ENCODE peak calls at places on chromosomes 12 and 14, in five cellular contexts. T is spleen, G is GM12878, K is Peyer's patch, N is tibial nerve. F is an unnamed sample. For H3K27me3, the result is how much of the 10 kb centered on the place peaks cover.

GRCh38 chr12:83985068-83985467 is 927.5 kb downstream of the SLC6A15 start:
- DNase-seq in T (no peak), G (no peak), K (no peak), N (no peak), F (no peak)

GRCh38 chr12:75977952-75978671 is 53.5 kb downstream of the PHLDA1 start:
- DNase-seq in T (no peak), G (peak), K (peak), N (peak), F (no peak)

GRCh38 chr12:75323663-75324062 is 6.5 kb downstream of the CAPS2 start:
- DNase-seq in T (no peak), G (no peak), K (no peak), N (no peak), F (no peak)

GRCh38 chr14:65100905-65101541 is 1.3 kb downstream of the MAX start:
- DNase-seq in T (no peak), G (no peak), K (no peak), N (no peak), F (no peak)

GRCh38 chr12:112111931-112112330 is 3.3 kb upstream of the NAA25 start:
- DNase-seq in T (no peak), G (no peak), K (no peak), N (no peak), F (no peak)

GRCh38 chr12:104190641-104191176 is 24.9 kb upstream of the TXNRD1 start:
- DNase-seq in T (no peak), G (no peak), K (no peak), N (no peak), F (no peak)

GRCh38 chr14:92386165-92386564 is 63.2 kb downstream of the SLC24A4 start:
- DNase-seq in T (no peak), G (no peak), K (no peak), N (no peak), F (no peak)

GRCh38 chr14:68753696-68754095 is 39.2 kb downstream of the ZFP36L1 start:
- DNase-seq in T (no peak), G (no peak), K (no peak), N (no peak), F (no peak)

GRCh38 chr14:83561261-83561660 is 1968.7 kb upstream of the FLRT2 start:
- DNase-seq in T (no peak), G (no peak), K (no peak), N (no peak), F (no peak)

GRCh38 chr12:109518820-109519665 is 41.6 kb downstream of the UBE3B start:
- DNase-seq in T (peak), G (no peak), K (peak), N (peak), F (peak)

GRCh38 chr12:77847665-77848431 is 17.2 kb downstream of the NAV3 start:
- DNase-seq in T (no peak), G (peak), K (no peak), N (no peak), F (no peak)

GRCh38 chr14:68518910-68519686 is 273.8 kb downstream of the ZFP36L1 start:
- DNase-seq in T (no peak), G (no peak), K (no peak), N (no peak), F (no peak)

GRCh38 chr12:39764944-39765560 is 145.4 kb upstream of the ABCD2 start:
- DNase-seq in T (no peak), G (no peak), K (no peak), N (no peak), F (peak)

GRCh38 chr14:66045572-66046021 is 440.6 kb upstream of the CCDC196 start:
- DNase-seq in T (no peak), G (no peak), K (no peak), N (no peak), F (no peak)

DNA sequence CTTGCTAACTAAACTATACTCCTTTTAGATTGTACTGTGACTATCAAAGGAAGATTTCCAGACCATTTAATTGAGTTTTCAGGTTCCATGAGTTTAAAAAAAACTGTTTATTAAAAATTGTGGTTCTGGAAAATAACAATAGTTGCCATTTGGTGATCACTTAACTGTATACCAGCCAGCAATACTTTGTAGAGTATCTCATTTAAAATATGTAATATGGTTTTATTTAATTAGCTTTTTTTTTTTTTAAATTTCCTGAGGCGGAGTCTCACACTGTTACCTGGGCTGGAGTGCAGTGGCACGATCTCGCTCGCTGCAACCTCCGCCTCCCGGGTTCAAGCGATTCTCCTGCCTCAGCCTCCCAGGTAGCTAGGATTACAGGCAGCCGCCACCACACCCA is 7.4 kb downstream of the MARK3 start:
- DNase-seq in T (no peak), G (no peak), K (no peak), N (no peak), F (no peak)
- H3K27me3 ChIP-seq in T (under half), G (under half), K (under half), N (under half), F (under half)

GRCh38 chr14:22502007-22502406 is 87.0 kb downstream of the DAD1 start:
- DNase-seq in T (no peak), G (no peak), K (no peak), N (no peak), F (no peak)
- H3K27me3 ChIP-seq in T (under half), G (under half), K (under half), N (under half), F (under half)

GRCh38 chr12:71594214-71594948 is 69.3 kb downstream of the ZFC3H1 start:
- DNase-seq in T (no peak), G (no peak), K (no peak), N (peak), F (no peak)

GRCh38 chr12:71592841-71593240 is 70.8 kb downstream of the ZFC3H1 start:
- DNase-seq in T (no peak), G (no peak), K (no peak), N (no peak), F (no peak)

GRCh38 chr12:71587012-71587411 is 76.6 kb downstream of the ZFC3H1 start:
- DNase-seq in T (no peak), G (no peak), K (no peak), N (no peak), F (no peak)

GRCh38 chr12:71589478-71589881 is 74.2 kb downstream of the ZFC3H1 start:
- DNase-seq in T (no peak), G (no peak), K (no peak), N (no peak), F (no peak)

GRCh38 chr12:71591601-71592000 is 72.0 kb downstream of the ZFC3H1 start:
- DNase-seq in T (no peak), G (no peak), K (no peak), N (no peak), F (peak)
- H3K27me3 ChIP-seq in T (under half), G (under half), K (under half), N (under half), F (under half)

GRCh38 chr14:30499358-30499757 is 59.6 kb upstream of the G2E3 start:
- DNase-seq in T (no peak), G (no peak), K (no peak), N (no peak), F (no peak)
- H3K27me3 ChIP-seq in T (under half), G (under half), K (under half), N (under half), F (under half)

GRCh38 chr14:99224948-99225347 is 47.0 kb downstream of the BCL11B start:
- DNase-seq in T (no peak), G (no peak), K (no peak), N (no peak), F (no peak)
- H3K27me3 ChIP-seq in T (under half), G (under half), K (under half), N (under half), F (under half)

DNA sequence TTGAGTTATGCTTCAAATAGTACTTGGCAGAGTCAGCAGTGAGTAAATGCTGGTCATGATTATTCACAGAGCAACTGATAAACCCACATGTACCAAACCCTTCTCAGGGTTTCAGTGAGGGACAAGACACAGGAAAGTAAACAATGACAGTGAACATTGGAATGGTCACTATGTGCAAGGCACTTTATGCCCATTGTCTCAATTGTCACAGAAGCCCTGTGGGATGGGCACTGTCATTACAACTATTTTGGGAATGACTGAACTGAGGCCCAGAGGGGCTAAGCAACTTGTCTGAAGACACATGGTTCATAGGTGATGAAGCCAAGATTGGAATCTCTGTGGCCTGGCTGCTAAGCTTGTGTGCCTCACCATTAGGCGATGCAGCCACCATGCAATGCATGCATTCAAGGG is 238.5 kb downstream of the RBM19 start:
- DNase-seq in T (no peak), G (no peak), K (no peak), N (no peak), F (no peak)
- H3K27me3 ChIP-seq in T (under half), G (under half), K (under half), N (under half), F (under half)

DNA sequence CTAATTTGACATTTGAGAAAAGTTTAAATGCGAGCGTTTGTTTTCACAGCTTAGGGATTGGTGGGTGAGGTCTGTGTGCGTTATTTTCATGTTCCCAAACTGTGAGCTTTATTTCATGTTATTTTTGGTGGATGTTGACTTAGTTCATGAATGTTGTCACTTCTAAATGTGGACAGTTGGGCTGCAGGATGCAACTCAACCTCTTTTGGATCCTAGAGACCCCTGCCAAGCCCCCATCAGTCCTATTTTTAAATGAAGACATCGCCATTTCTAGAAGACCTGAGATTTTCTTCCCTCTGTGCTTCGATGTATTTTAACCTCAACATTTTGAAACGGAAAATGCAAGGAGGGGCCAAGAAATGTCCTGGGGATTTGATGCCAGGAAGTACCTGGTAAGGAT is 32.4 kb downstream of the BRI3BP start:
- DNase-seq in T (no peak), G (no peak), K (no peak), N (no peak), F (no peak)
- H3K27me3 ChIP-seq in T (under half), G (under half), K (under half), N (under half), F (under half)

DNA sequence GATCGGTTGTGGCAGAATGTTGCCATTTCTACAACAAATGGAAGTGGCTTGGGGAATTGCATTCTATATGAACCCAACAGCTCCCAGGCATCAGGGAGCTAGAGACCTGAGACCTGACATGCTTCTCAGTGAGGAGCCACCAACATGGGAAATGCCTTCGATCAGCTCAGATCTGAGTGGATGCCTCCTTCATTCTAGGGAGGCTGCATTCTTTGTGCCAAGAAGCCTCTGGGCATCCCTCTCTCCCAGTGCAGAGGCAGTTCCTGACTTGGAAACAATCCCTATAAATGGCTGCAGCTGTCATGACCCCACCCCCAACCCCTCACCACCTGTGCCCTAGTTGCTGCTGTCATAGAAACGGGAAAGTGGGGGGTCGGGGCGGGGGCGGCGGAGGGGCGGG is 196.3 kb downstream of the PPM1H start:
- DNase-seq in T (no peak), G (no peak), K (no peak), N (no peak), F (peak)
- H3K27me3 ChIP-seq in T (under half), G (under half), K (under half), N (under half), F (under half)

DNA sequence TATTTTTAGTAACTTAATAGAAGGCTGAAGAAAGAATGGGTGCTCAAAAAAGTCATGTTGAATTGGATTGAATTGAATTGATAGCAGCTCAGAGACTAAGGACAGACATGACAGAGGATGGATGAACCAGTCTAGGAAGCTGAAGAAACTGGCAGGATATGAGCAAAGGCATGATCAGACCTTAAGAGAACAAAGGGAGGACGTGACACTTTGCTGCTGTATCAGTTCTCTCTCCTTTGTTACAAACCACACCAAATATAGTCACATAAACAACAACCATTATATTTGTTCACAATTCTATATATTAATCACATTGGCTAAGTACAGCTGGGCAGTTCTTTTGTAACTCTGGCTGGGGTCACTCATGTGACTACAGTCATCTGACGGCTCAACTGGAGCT is 354.9 kb downstream of the ETNK1 start:
- DNase-seq in T (no peak), G (no peak), K (no peak), N (no peak), F (no peak)
- H3K27me3 ChIP-seq in T (under half), G (under half), K (under half), N (under half), F (under half)